ENCODE peak calls at places on chromosomes 1 and 21, in five cellular contexts. H, L, Q, T and R are unnamed samples.

GRCh38 chr1:65164633-65165032 is 16.6 kb downstream of the AK4 start:
- DNase-seq in H (no peak), L (no peak), Q (no peak), T (no peak), R (no peak)

GRCh38 chr1:17206196-17206595 is 1.3 kb downstream of the PADI1 start:
- DNase-seq in H (no peak), L (no peak), Q (no peak), T (no peak), R (no peak)

GRCh38 chr1:210702512-210702911 is 373.8 kb downstream of the HHAT start:
- DNase-seq in H (no peak), L (no peak), Q (no peak), T (no peak), R (no peak)

GRCh38 chr1:167695150-167695549 is 26.6 kb upstream of the MPZL1 start:
- DNase-seq in H (no peak), L (no peak), Q (no peak), T (no peak), R (peak)

GRCh38 chr1:199671684-199672083 is 355.8 kb upstream of the NR5A2 start:
- DNase-seq in H (no peak), L (no peak), Q (no peak), T (no peak), R (no peak)

GRCh38 chr1:160550572-160551034 is 27.5 kb upstream of the SLAMF6 start:
- DNase-seq in H (peak), L (no peak), Q (no peak), T (peak), R (no peak)

GRCh38 chr1:244869364-244869827 is 5.1 kb upstream of the HNRNPU start:
- DNase-seq in H (no peak), L (no peak), Q (no peak), T (no peak), R (no peak)

GRCh38 chr1:3597599-3597964 is 13.7 kb downstream of the MEGF6 start:
- DNase-seq in H (no peak), L (no peak), Q (no peak), T (no peak), R (no peak)

GRCh38 chr1:38962560-38962959 is 20.9 kb upstream of the RHBDL2 start:
- DNase-seq in H (no peak), L (no peak), Q (peak), T (no peak), R (no peak)

GRCh38 chr1:3483801-3484444 is 29.5 kb downstream of the ARHGEF16 start:
- DNase-seq in H (peak), L (no peak), Q (peak), T (peak), R (peak)

GRCh38 chr1:207890136-207890738 is 20.7 kb downstream of the CD34 start:
- DNase-seq in H (no peak), L (no peak), Q (peak), T (no peak), R (no peak)

GRCh38 chr1:60504206-60504868 is 430.8 kb upstream of the C1orf87 start:
- DNase-seq in H (no peak), L (no peak), Q (no peak), T (no peak), R (no peak)

GRCh38 chr1:201769966-201770365 is 59.0 kb upstream of the IPO9 start:
- DNase-seq in H (no peak), L (no peak), Q (peak), T (no peak), R (no peak)

GRCh38 chr1:43331688-43332087 is 5.9 kb upstream of the MPL start:
- DNase-seq in H (no peak), L (no peak), Q (no peak), T (no peak), R (no peak)

GRCh38 chr1:59673575-59674467 is 140.9 kb upstream of the HOOK1 start:
- DNase-seq in H (no peak), L (no peak), Q (no peak), T (peak), R (peak)

GRCh38 chr1:237863234-237863633 is 27.5 kb downstream of the ZP4 start:
- DNase-seq in H (no peak), L (no peak), Q (no peak), T (no peak), R (no peak)

GRCh38 chr1:1247341-1247913 is 905 bp upstream of the C1QTNF12 start:
- DNase-seq in H (no peak), L (no peak), Q (no peak), T (no peak), R (no peak)

GRCh38 chr21:29342394-29342957 is 43.8 kb downstream of the BACH1 start:
- DNase-seq in H (no peak), L (no peak), Q (peak), T (no peak), R (peak)

GRCh38 chr1:75745276-75745675 is 20.8 kb downstream of the ACADM start:
- DNase-seq in H (no peak), L (no peak), Q (no peak), T (no peak), R (no peak)

GRCh38 chr1:3504823-3505155 is 50.3 kb downstream of the ARHGEF16 start:
- DNase-seq in H (no peak), L (no peak), Q (no peak), T (no peak), R (no peak)

GRCh38 chr21:15026370-15026769 is 38.4 kb downstream of the NRIP1 start:
- DNase-seq in H (no peak), L (no peak), Q (no peak), T (no peak), R (no peak)

GRCh38 chr1:168465942-168466702 is 77.7 kb downstream of the XCL2 start:
- DNase-seq in H (no peak), L (no peak), Q (peak), T (no peak), R (no peak)

GRCh38 chr21:40841524-40842196 is 5.3 kb downstream of the DSCAM start:
- DNase-seq in H (peak), L (peak), Q (no peak), T (peak), R (peak)

GRCh38 chr1:192762265-192762664 is 46.6 kb upstream of the RGS2 start:
- DNase-seq in H (no peak), L (no peak), Q (no peak), T (no peak), R (no peak)

GRCh38 chr1:54274881-54275280 is 74.9 kb downstream of the MRPL37 start:
- DNase-seq in H (no peak), L (no peak), Q (no peak), T (no peak), R (no peak)

GRCh38 chr1:243421784-243422183 is 165.9 kb downstream of the SDCCAG8 start:
- DNase-seq in H (no peak), L (no peak), Q (peak), T (peak), R (no peak)

GRCh38 chr1:9594471-9595155 is 5.9 kb downstream of the TMEM201 start:
- DNase-seq in H (no peak), L (no peak), Q (no peak), T (no peak), R (no peak)

GRCh38 chr1:54565113-54565501 is 17.1 kb downstream of the ACOT11 start:
- DNase-seq in H (no peak), L (no peak), Q (no peak), T (no peak), R (no peak)

GRCh38 chr1:198234511-198235251 is 77.9 kb downstream of the NEK7 start:
- DNase-seq in H (no peak), L (no peak), Q (peak), T (no peak), R (no peak)

GRCh38 chr1:176559474-176560390 is 96.8 kb downstream of the PAPPA2 start:
- DNase-seq in H (peak), L (peak), Q (peak), T (peak), R (peak)

GRCh38 chr1:90371106-90371813 is 345.8 kb downstream of the BARHL2 start:
- DNase-seq in H (no peak), L (no peak), Q (peak), T (no peak), R (no peak)

GRCh38 chr1:231590453-231591198 is 36.0 kb upstream of the DISC1 start:
- DNase-seq in H (peak), L (peak), Q (peak), T (peak), R (peak)

GRCh38 chr1:245687636-245688535 is 533.1 kb downstream of the KIF26B start:
- DNase-seq in H (peak), L (no peak), Q (no peak), T (peak), R (peak)

GRCh38 chr1:27568247-27569087 is 35.5 kb downstream of the AHDC1 start:
- DNase-seq in H (peak), L (peak), Q (peak), T (peak), R (peak)

GRCh38 chr1:27566462-27567182 is 37.3 kb downstream of the AHDC1 start:
- DNase-seq in H (no peak), L (peak), Q (no peak), T (no peak), R (no peak)

GRCh38 chr1:27567183-27567526 is 36.8 kb downstream of the AHDC1 start:
- DNase-seq in H (no peak), L (peak), Q (no peak), T (no peak), R (no peak)

GRCh38 chr1:27569088-27569459 is 34.9 kb downstream of the AHDC1 start:
- DNase-seq in H (no peak), L (no peak), Q (peak), T (no peak), R (peak)

GRCh38 chr1:27567931-27568246 is 36.1 kb downstream of the AHDC1 start:
- DNase-seq in H (no peak), L (no peak), Q (no peak), T (no peak), R (no peak)
- H3K14ac ChIP-seq in H (no peak), L (no peak), Q (no peak), T (no peak), R (peak)

GRCh38 chr1:172254521-172255222 is 165.8 kb upstream of the C1orf105 start:
- DNase-seq in H (no peak), L (no peak), Q (peak), T (no peak), R (no peak)
- H2AK5ac ChIP-seq in H (no peak), L (no peak), Q (no peak), T (no peak), R (no peak)

DNA sequence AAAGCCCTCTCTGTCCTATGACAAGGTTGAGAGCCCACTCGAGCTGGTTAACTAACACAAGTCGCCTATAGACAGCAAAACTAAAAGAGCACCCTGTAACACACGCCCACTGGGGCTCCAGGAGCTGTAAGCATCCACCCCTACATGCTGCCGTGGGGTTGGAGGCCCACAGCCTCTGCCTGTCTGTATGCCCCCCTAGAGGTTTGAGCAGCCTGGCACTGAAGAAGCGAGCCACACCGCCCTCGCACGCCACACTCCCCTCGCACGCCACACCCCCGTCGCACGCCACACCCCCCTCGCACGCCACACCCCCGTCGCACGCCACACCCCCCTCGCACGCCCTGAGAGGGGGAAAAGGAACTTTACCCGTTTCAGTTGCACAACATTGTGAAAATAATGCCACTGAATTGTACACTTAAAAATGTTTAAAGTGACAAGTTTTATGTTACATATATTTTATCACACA is 13.2 kb upstream of the HMGCL start:
- DNase-seq in H (peak), L (peak), Q (peak), T (peak), R (peak)
- H3K14ac ChIP-seq in H (no peak), L (no peak), Q (no peak), T (no peak), R (no peak)

DNA sequence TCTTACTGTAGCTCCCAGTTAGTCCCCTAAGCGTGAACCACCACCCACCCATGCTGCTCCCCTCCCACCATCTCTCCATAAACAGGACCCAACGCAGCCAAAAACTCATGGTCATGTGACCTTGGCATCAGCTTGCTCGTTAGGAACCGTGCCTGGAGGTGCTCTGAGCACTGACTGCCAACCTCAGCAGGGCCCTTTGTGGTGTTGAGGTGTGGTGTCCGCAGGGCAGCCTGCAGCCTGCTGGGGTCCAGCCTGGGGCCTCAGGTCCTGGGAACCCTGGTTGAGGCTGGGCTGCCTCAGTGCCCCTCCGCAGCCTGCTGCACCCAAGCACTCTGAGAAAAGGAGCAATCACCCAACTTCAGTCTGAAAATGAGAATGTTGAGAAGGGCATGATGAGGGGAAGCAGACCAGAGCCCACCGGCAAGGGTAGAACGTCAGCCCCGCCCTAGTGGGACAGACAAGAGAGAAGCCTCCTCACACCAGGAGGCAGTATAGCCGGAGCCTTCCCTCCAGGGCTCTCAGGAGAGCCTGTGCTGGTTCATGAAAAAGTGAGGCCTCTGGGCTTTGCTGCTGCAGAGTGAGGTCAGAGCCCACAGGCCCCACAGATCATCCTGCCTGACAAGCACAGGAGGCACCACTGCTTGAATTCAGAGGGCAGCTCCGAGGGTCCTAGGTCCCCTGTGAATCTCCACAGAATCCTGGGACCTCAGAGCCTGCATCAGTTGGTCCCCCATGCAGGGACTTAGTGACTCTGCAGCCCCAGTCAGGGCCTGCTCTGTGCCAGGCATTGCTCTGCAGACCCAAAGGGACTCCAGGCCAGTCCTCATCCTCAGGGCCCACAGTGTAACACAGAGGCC is 4.9 kb upstream of the COL6A2 start:
- DNase-seq in H (no peak), L (no peak), Q (no peak), T (no peak), R (no peak)
- H2AK5ac ChIP-seq in H (no peak), L (peak), Q (no peak), T (no peak), R (no peak)